ENCODE peak calls at places on chromosome 1, in ten cellular contexts. One of them, this sample, is unnamed.

GRCh38 chr1:105865546-105865945 is 1190.9 kb upstream of the PRMT6 start:
- DNase-seq in astrocyte of the cerebellum: no peak
- DNase-seq in tibial artery: no peak
- DNase-seq in NB4: no peak
- DNase-seq in fibroblast of the aortic adventitia: no peak
- DNase-seq in left ventricle myocardium inferior: no peak
- DNase-seq in esophagus squamous epithelium: no peak
- DNase-seq in chondrocyte: no peak
- DNase-seq in RWPE1: peak
- DNase-seq in mesothelial cell of epicardium: no peak
- DNase-seq in this sample: peak

GRCh38 chr1:41485605-41486004 is 1.1 kb upstream of the EDN2 start:
- DNase-seq in astrocyte of the cerebellum: no peak
- DNase-seq in tibial artery: no peak
- DNase-seq in NB4: no peak
- DNase-seq in fibroblast of the aortic adventitia: peak
- DNase-seq in left ventricle myocardium inferior: no peak
- DNase-seq in esophagus squamous epithelium: no peak
- DNase-seq in chondrocyte: peak
- DNase-seq in RWPE1: no peak
- DNase-seq in mesothelial cell of epicardium: no peak
- DNase-seq in this sample: peak

GRCh38 chr1:195113471-195113870 is 1494.8 kb downstream of the KCNT2 start:
- DNase-seq in astrocyte of the cerebellum: no peak
- DNase-seq in tibial artery: no peak
- DNase-seq in NB4: no peak
- DNase-seq in fibroblast of the aortic adventitia: no peak
- DNase-seq in left ventricle myocardium inferior: no peak
- DNase-seq in esophagus squamous epithelium: no peak
- DNase-seq in chondrocyte: no peak
- DNase-seq in RWPE1: no peak
- DNase-seq in mesothelial cell of epicardium: no peak
- DNase-seq in this sample: peak

GRCh38 chr1:41498809-41499208 is 14.3 kb upstream of the EDN2 start:
- DNase-seq in astrocyte of the cerebellum: no peak
- DNase-seq in tibial artery: no peak
- DNase-seq in NB4: no peak
- DNase-seq in fibroblast of the aortic adventitia: peak
- DNase-seq in left ventricle myocardium inferior: peak
- DNase-seq in esophagus squamous epithelium: no peak
- DNase-seq in chondrocyte: no peak
- DNase-seq in RWPE1: peak
- DNase-seq in mesothelial cell of epicardium: no peak
- DNase-seq in this sample: peak

GRCh38 chr1:3483801-3484444 is 29.5 kb downstream of the ARHGEF16 start:
- DNase-seq in astrocyte of the cerebellum: no peak
- DNase-seq in tibial artery: no peak
- DNase-seq in NB4: peak
- DNase-seq in fibroblast of the aortic adventitia: no peak
- DNase-seq in left ventricle myocardium inferior: no peak
- DNase-seq in esophagus squamous epithelium: no peak
- DNase-seq in chondrocyte: no peak
- DNase-seq in RWPE1: peak
- DNase-seq in mesothelial cell of epicardium: no peak
- DNase-seq in this sample: peak

GRCh38 chr1:36323636-36324321 is at the start of gene EVA1B:
- DNase-seq in astrocyte of the cerebellum: peak
- DNase-seq in tibial artery: peak
- DNase-seq in NB4: peak
- DNase-seq in fibroblast of the aortic adventitia: peak
- DNase-seq in left ventricle myocardium inferior: peak
- DNase-seq in esophagus squamous epithelium: no peak
- DNase-seq in chondrocyte: no peak
- DNase-seq in RWPE1: peak
- DNase-seq in mesothelial cell of epicardium: no peak
- DNase-seq in this sample: peak

GRCh38 chr1:39675220-39675619 is 3.3 kb upstream of the NT5C1A start:
- DNase-seq in astrocyte of the cerebellum: no peak
- DNase-seq in tibial artery: no peak
- DNase-seq in NB4: no peak
- DNase-seq in fibroblast of the aortic adventitia: no peak
- DNase-seq in left ventricle myocardium inferior: no peak
- DNase-seq in esophagus squamous epithelium: no peak
- DNase-seq in chondrocyte: no peak
- DNase-seq in RWPE1: peak
- DNase-seq in mesothelial cell of epicardium: no peak
- DNase-seq in this sample: peak

GRCh38 chr1:53135735-53136114 is 6.7 kb downstream of the SLC1A7 start:
- DNase-seq in astrocyte of the cerebellum: peak
- DNase-seq in tibial artery: no peak
- DNase-seq in NB4: peak
- DNase-seq in fibroblast of the aortic adventitia: peak
- DNase-seq in left ventricle myocardium inferior: no peak
- DNase-seq in esophagus squamous epithelium: no peak
- DNase-seq in chondrocyte: no peak
- DNase-seq in RWPE1: no peak
- DNase-seq in mesothelial cell of epicardium: no peak
- DNase-seq in this sample: no peak

GRCh38 chr1:61337981-61338848 is 255.9 kb downstream of the NFIA start:
- DNase-seq in astrocyte of the cerebellum: peak
- DNase-seq in tibial artery: peak
- DNase-seq in NB4: peak
- DNase-seq in fibroblast of the aortic adventitia: peak
- DNase-seq in left ventricle myocardium inferior: peak
- DNase-seq in esophagus squamous epithelium: no peak
- DNase-seq in chondrocyte: no peak
- DNase-seq in RWPE1: peak
- DNase-seq in mesothelial cell of epicardium: no peak
- DNase-seq in this sample: peak

GRCh38 chr1:61334718-61335589 is 252.6 kb downstream of the NFIA start:
- DNase-seq in astrocyte of the cerebellum: no peak
- DNase-seq in tibial artery: peak
- DNase-seq in NB4: no peak
- DNase-seq in fibroblast of the aortic adventitia: peak
- DNase-seq in left ventricle myocardium inferior: peak
- DNase-seq in esophagus squamous epithelium: no peak
- DNase-seq in chondrocyte: no peak
- DNase-seq in RWPE1: no peak
- DNase-seq in mesothelial cell of epicardium: no peak
- DNase-seq in this sample: no peak

GRCh38 chr1:61338899-61339298 is 256.5 kb downstream of the NFIA start:
- DNase-seq in astrocyte of the cerebellum: no peak
- DNase-seq in tibial artery: no peak
- DNase-seq in NB4: no peak
- DNase-seq in fibroblast of the aortic adventitia: no peak
- DNase-seq in left ventricle myocardium inferior: no peak
- DNase-seq in esophagus squamous epithelium: no peak
- DNase-seq in chondrocyte: no peak
- DNase-seq in RWPE1: no peak
- DNase-seq in mesothelial cell of epicardium: no peak
- DNase-seq in this sample: no peak

GRCh38 chr1:61337471-61337870 is 255.1 kb downstream of the NFIA start:
- DNase-seq in astrocyte of the cerebellum: no peak
- DNase-seq in tibial artery: no peak
- DNase-seq in NB4: no peak
- DNase-seq in fibroblast of the aortic adventitia: peak
- DNase-seq in left ventricle myocardium inferior: no peak
- DNase-seq in esophagus squamous epithelium: no peak
- DNase-seq in chondrocyte: no peak
- DNase-seq in RWPE1: no peak
- DNase-seq in mesothelial cell of epicardium: no peak
- DNase-seq in this sample: no peak

DNA sequence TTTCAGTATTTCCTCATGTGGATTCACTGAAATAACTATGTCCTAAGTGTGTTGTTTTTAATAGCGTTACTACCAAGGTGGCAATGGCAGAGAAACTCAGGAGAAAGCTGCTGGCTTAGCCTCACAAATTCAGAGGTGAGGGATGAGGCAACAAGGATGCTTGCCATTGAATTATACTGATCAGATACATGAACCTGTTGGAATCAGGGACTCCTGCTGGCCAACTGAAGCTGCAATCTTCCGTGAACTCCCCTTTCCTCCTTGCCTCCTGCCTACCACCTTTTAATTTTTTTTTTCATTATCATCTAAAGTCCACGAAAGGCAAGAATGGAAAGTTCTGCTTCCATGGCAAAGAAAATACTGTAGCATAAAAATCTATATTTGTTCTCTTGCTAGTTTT is 254.7 kb downstream of the NFIA start:
- DNase-seq in astrocyte of the cerebellum: no peak
- DNase-seq in tibial artery: no peak
- DNase-seq in NB4: no peak
- DNase-seq in fibroblast of the aortic adventitia: no peak
- DNase-seq in left ventricle myocardium inferior: no peak
- DNase-seq in esophagus squamous epithelium: no peak
- DNase-seq in chondrocyte: no peak
- DNase-seq in RWPE1: no peak
- DNase-seq in mesothelial cell of epicardium: no peak
- DNase-seq in this sample: peak
- TF ChIP-seq CTCF in astrocyte of the cerebellum: peak
- TF ChIP-seq CTCF in tibial artery: peak
- TF ChIP-seq CTCF in NB4: no peak
- TF ChIP-seq CTCF in fibroblast of the aortic adventitia: no peak
- TF ChIP-seq CTCF in left ventricle myocardium inferior: peak
- TF ChIP-seq CTCF in esophagus squamous epithelium: no peak
- TF ChIP-seq CTCF in chondrocyte: peak
- TF ChIP-seq CTCF in RWPE1: no peak
- TF ChIP-seq CTCF in mesothelial cell of epicardium: no peak
- TF ChIP-seq CTCF in this sample: no peak

DNA sequence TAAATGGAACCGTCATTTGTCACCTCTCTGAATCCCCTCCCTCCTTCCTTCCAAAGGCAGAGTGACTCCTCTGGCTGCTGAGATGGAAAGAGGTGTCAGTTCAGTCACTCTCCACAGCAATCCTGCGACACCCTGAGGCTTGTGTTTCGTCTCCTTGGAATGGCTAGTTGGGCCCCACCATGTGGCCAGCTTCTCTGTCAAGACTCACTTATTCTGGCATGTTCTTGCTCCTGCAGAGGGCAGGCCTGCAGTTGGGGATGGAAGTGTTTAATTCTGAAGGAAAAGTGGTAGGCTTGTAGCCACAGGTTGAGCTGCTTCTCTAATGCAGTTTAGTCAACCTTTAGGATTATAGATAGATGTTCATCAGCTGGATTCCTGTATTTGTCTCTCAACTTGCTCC is 149.6 kb downstream of the LMO4 start:
- DNase-seq in astrocyte of the cerebellum: no peak
- DNase-seq in tibial artery: no peak
- DNase-seq in NB4: peak
- DNase-seq in fibroblast of the aortic adventitia: peak
- DNase-seq in left ventricle myocardium inferior: peak
- DNase-seq in esophagus squamous epithelium: no peak
- DNase-seq in chondrocyte: no peak
- DNase-seq in RWPE1: no peak
- DNase-seq in mesothelial cell of epicardium: no peak
- DNase-seq in this sample: peak
- TF ChIP-seq CTCF in astrocyte of the cerebellum: peak
- TF ChIP-seq CTCF in tibial artery: peak
- TF ChIP-seq CTCF in NB4: no peak
- TF ChIP-seq CTCF in fibroblast of the aortic adventitia: no peak
- TF ChIP-seq CTCF in left ventricle myocardium inferior: peak
- TF ChIP-seq CTCF in esophagus squamous epithelium: no peak
- TF ChIP-seq CTCF in chondrocyte: no peak
- TF ChIP-seq CTCF in RWPE1: no peak
- TF ChIP-seq CTCF in mesothelial cell of epicardium: no peak
- TF ChIP-seq CTCF in this sample: no peak

DNA sequence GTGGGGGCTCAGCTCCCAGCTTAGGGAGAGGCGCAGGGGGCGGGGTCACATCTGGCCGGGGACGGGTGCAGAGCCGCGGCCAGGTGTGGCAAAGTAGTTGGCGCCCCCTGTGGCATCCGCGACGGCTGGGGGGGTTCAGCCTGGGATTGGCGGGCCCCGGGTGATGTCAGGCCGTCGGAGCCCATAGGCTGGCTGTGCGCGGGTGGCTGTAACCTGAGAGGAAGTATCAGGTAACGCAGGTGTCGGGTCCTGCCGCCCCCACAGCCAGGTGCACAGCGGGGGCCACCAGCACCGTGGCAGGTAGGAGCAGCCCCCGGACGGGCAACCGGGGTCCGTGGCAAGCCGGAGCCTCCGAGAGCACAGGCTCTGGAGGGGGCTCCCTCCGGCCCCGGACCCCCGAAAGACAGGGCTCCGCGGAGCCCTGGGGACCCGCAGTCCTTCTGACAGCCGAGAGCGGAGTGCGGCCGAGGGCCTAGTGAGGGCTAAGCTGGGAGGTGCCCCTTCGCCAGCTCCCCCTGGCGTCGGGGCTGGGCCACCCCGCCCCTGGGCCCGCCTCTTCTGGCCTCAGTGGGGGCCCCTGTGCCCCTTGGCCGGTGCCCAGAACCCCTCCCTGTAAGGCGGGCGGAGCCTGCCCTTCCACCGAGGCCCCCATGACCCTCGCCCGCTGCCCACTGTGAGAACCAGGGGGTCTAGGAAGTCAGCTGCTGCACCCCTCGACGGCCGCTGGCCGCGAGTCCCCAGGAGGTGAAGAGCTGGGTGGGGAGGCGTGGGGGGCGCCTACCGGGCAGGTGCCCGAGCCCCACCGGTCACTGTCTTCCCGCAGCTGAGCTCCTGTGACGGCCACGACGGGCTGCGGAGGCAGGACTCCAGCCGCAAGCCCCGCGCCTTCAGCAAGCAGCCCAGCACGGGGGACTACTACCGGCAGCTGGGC is 17.9 kb downstream of the TNFRSF25 start:
- DNase-seq in astrocyte of the cerebellum: no peak
- DNase-seq in tibial artery: no peak
- DNase-seq in NB4: no peak
- DNase-seq in fibroblast of the aortic adventitia: no peak
- DNase-seq in left ventricle myocardium inferior: no peak
- DNase-seq in esophagus squamous epithelium: no peak
- DNase-seq in chondrocyte: no peak
- DNase-seq in RWPE1: no peak
- DNase-seq in mesothelial cell of epicardium: no peak
- DNase-seq in this sample: no peak
- TF ChIP-seq CTCF in astrocyte of the cerebellum: peak
- TF ChIP-seq CTCF in tibial artery: no peak
- TF ChIP-seq CTCF in NB4: no peak
- TF ChIP-seq CTCF in fibroblast of the aortic adventitia: no peak
- TF ChIP-seq CTCF in left ventricle myocardium inferior: no peak
- TF ChIP-seq CTCF in esophagus squamous epithelium: no peak
- TF ChIP-seq CTCF in chondrocyte: no peak
- TF ChIP-seq CTCF in RWPE1: no peak
- TF ChIP-seq CTCF in mesothelial cell of epicardium: no peak
- TF ChIP-seq CTCF in this sample: no peak

DNA sequence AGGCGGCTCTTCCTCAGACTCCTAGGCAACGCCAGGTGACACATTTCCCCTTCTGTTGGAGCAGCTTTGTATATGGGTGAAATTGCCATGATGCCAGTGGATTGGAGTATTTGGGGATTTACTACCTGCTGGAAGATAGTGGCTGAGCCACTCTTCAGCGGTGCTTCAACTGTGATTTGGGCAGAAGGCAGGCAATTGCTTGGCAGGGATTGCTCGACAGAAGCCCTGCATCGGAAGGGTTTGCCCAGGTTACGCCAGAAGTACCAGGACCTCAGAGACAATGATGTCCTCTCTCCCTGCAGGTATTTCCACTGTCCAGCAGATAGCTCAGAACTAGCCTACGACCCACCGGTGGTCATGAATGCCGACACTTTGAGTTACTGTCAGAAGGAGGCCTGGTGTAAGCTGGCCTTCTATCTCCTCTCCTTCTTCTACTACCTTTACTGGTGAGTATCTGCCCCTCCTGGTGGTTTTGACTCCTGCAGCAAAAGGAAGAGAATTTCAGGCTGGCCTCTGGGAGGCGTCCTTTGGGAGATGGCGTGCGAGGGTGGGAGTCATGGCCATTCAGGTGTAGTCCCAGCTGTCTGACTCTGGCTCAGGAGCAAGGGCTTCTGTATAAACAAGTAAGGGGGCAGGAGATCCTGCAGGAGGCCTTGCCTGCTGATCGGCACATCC is 118.3 kb downstream of the CNIH3 start:
- DNase-seq in astrocyte of the cerebellum: no peak
- DNase-seq in tibial artery: no peak
- DNase-seq in NB4: no peak
- DNase-seq in fibroblast of the aortic adventitia: no peak
- DNase-seq in left ventricle myocardium inferior: no peak
- DNase-seq in esophagus squamous epithelium: no peak
- DNase-seq in chondrocyte: no peak
- DNase-seq in RWPE1: no peak
- DNase-seq in mesothelial cell of epicardium: no peak
- DNase-seq in this sample: no peak
- TF ChIP-seq CTCF in astrocyte of the cerebellum: peak
- TF ChIP-seq CTCF in tibial artery: no peak
- TF ChIP-seq CTCF in NB4: no peak
- TF ChIP-seq CTCF in fibroblast of the aortic adventitia: no peak
- TF ChIP-seq CTCF in left ventricle myocardium inferior: no peak
- TF ChIP-seq CTCF in esophagus squamous epithelium: no peak
- TF ChIP-seq CTCF in chondrocyte: peak
- TF ChIP-seq CTCF in RWPE1: no peak
- TF ChIP-seq CTCF in mesothelial cell of epicardium: no peak
- TF ChIP-seq CTCF in this sample: no peak